ENCODE peak calls at places on chromosome 5, in ten cellular contexts. One of them, this sample, is unnamed.

GRCh38 chr5:26482817-26483375 is 555.5 kb downstream of the CDH9 start:
- DNase-seq in endodermal cell: peak
- DNase-seq in endothelial cell: peak
- DNase-seq in transverse colon: no peak
- DNase-seq in AG04450: no peak
- DNase-seq in cardiac fibroblast: no peak
- DNase-seq in upper lobe of right lung: no peak
- DNase-seq in SK-N-SH: peak
- DNase-seq in GM23338: peak
- DNase-seq in foreskin fibroblast: no peak
- DNase-seq in this sample: peak

GRCh38 chr5:33075731-33076130 is 364.6 kb downstream of the NPR3 start:
- DNase-seq in endodermal cell: no peak
- DNase-seq in endothelial cell: no peak
- DNase-seq in transverse colon: no peak
- DNase-seq in AG04450: no peak
- DNase-seq in cardiac fibroblast: no peak
- DNase-seq in upper lobe of right lung: no peak
- DNase-seq in SK-N-SH: no peak
- DNase-seq in GM23338: no peak
- DNase-seq in foreskin fibroblast: peak
- DNase-seq in this sample: no peak

GRCh38 chr5:129063483-129064136 is 30.9 kb upstream of the ISOC1 start:
- DNase-seq in endodermal cell: no peak
- DNase-seq in endothelial cell: no peak
- DNase-seq in transverse colon: no peak
- DNase-seq in AG04450: no peak
- DNase-seq in cardiac fibroblast: peak
- DNase-seq in upper lobe of right lung: no peak
- DNase-seq in SK-N-SH: peak
- DNase-seq in GM23338: no peak
- DNase-seq in foreskin fibroblast: no peak
- DNase-seq in this sample: no peak

GRCh38 chr5:143341807-143342570 is 61.5 kb downstream of the NR3C1 start:
- DNase-seq in endodermal cell: no peak
- DNase-seq in endothelial cell: no peak
- DNase-seq in transverse colon: no peak
- DNase-seq in AG04450: no peak
- DNase-seq in cardiac fibroblast: peak
- DNase-seq in upper lobe of right lung: no peak
- DNase-seq in SK-N-SH: no peak
- DNase-seq in GM23338: no peak
- DNase-seq in foreskin fibroblast: peak
- DNase-seq in this sample: no peak

GRCh38 chr5:129903466-129904101 is 681 bp upstream of the CHSY3 start:
- DNase-seq in endodermal cell: no peak
- DNase-seq in endothelial cell: no peak
- DNase-seq in transverse colon: no peak
- DNase-seq in AG04450: no peak
- DNase-seq in cardiac fibroblast: no peak
- DNase-seq in upper lobe of right lung: no peak
- DNase-seq in SK-N-SH: no peak
- DNase-seq in GM23338: peak
- DNase-seq in foreskin fibroblast: no peak
- DNase-seq in this sample: no peak

GRCh38 chr5:98570010-98570409 is 203.5 kb upstream of the RGMB start:
- DNase-seq in endodermal cell: no peak
- DNase-seq in endothelial cell: no peak
- DNase-seq in transverse colon: no peak
- DNase-seq in AG04450: no peak
- DNase-seq in cardiac fibroblast: no peak
- DNase-seq in upper lobe of right lung: no peak
- DNase-seq in SK-N-SH: no peak
- DNase-seq in GM23338: no peak
- DNase-seq in foreskin fibroblast: peak
- DNase-seq in this sample: no peak

GRCh38 chr5:64680289-64680688 is 10.0 kb upstream of the SHISAL2B start:
- DNase-seq in endodermal cell: peak
- DNase-seq in endothelial cell: peak
- DNase-seq in transverse colon: no peak
- DNase-seq in AG04450: no peak
- DNase-seq in cardiac fibroblast: peak
- DNase-seq in upper lobe of right lung: no peak
- DNase-seq in SK-N-SH: no peak
- DNase-seq in GM23338: peak
- DNase-seq in foreskin fibroblast: no peak
- DNase-seq in this sample: no peak

GRCh38 chr5:137282216-137282615 is 216.9 kb downstream of the SPOCK1 start:
- DNase-seq in endodermal cell: peak
- DNase-seq in endothelial cell: no peak
- DNase-seq in transverse colon: no peak
- DNase-seq in AG04450: no peak
- DNase-seq in cardiac fibroblast: peak
- DNase-seq in upper lobe of right lung: no peak
- DNase-seq in SK-N-SH: no peak
- DNase-seq in GM23338: no peak
- DNase-seq in foreskin fibroblast: no peak
- DNase-seq in this sample: peak

GRCh38 chr5:137617806-137618205 is 118.1 kb downstream of the KLHL3 start:
- DNase-seq in endodermal cell: no peak
- DNase-seq in endothelial cell: no peak
- DNase-seq in transverse colon: no peak
- DNase-seq in AG04450: no peak
- DNase-seq in cardiac fibroblast: peak
- DNase-seq in upper lobe of right lung: no peak
- DNase-seq in SK-N-SH: no peak
- DNase-seq in GM23338: no peak
- DNase-seq in foreskin fibroblast: peak
- DNase-seq in this sample: no peak

GRCh38 chr5:124074500-124074899 is 562.5 kb downstream of the CSNK1G3 start:
- DNase-seq in endodermal cell: no peak
- DNase-seq in endothelial cell: no peak
- DNase-seq in transverse colon: no peak
- DNase-seq in AG04450: no peak
- DNase-seq in cardiac fibroblast: no peak
- DNase-seq in upper lobe of right lung: no peak
- DNase-seq in SK-N-SH: no peak
- DNase-seq in GM23338: no peak
- DNase-seq in foreskin fibroblast: no peak
- DNase-seq in this sample: no peak

GRCh38 chr5:124071039-124071438 is 559.1 kb downstream of the CSNK1G3 start:
- DNase-seq in endodermal cell: no peak
- DNase-seq in endothelial cell: peak
- DNase-seq in transverse colon: no peak
- DNase-seq in AG04450: no peak
- DNase-seq in cardiac fibroblast: peak
- DNase-seq in upper lobe of right lung: no peak
- DNase-seq in SK-N-SH: no peak
- DNase-seq in GM23338: no peak
- DNase-seq in foreskin fibroblast: no peak
- DNase-seq in this sample: no peak

GRCh38 chr5:124072570-124072969 is 560.6 kb downstream of the CSNK1G3 start:
- DNase-seq in endodermal cell: no peak
- DNase-seq in endothelial cell: no peak
- DNase-seq in transverse colon: no peak
- DNase-seq in AG04450: no peak
- DNase-seq in cardiac fibroblast: no peak
- DNase-seq in upper lobe of right lung: no peak
- DNase-seq in SK-N-SH: no peak
- DNase-seq in GM23338: no peak
- DNase-seq in foreskin fibroblast: no peak
- DNase-seq in this sample: no peak
- TF ChIP-seq CTCF in endodermal cell: no peak
- TF ChIP-seq CTCF in endothelial cell: no peak
- TF ChIP-seq CTCF in transverse colon: no peak
- TF ChIP-seq CTCF in AG04450: no peak
- TF ChIP-seq CTCF in cardiac fibroblast: no peak
- TF ChIP-seq CTCF in upper lobe of right lung: no peak
- TF ChIP-seq CTCF in SK-N-SH: no peak
- TF ChIP-seq CTCF in GM23338: no peak
- TF ChIP-seq CTCF in foreskin fibroblast: no peak
- TF ChIP-seq CTCF in this sample: no peak

GRCh38 chr5:177555228-177555627 is 865 bp upstream of the FAM193B start:
- DNase-seq in endodermal cell: no peak
- DNase-seq in endothelial cell: no peak
- DNase-seq in transverse colon: no peak
- DNase-seq in AG04450: no peak
- DNase-seq in cardiac fibroblast: no peak
- DNase-seq in upper lobe of right lung: no peak
- DNase-seq in SK-N-SH: no peak
- DNase-seq in GM23338: no peak
- DNase-seq in foreskin fibroblast: no peak
- DNase-seq in this sample: no peak

GRCh38 chr5:177555665-177556064 is 1.3 kb upstream of the FAM193B start:
- DNase-seq in endodermal cell: no peak
- DNase-seq in endothelial cell: no peak
- DNase-seq in transverse colon: no peak
- DNase-seq in AG04450: no peak
- DNase-seq in cardiac fibroblast: no peak
- DNase-seq in upper lobe of right lung: no peak
- DNase-seq in SK-N-SH: no peak
- DNase-seq in GM23338: no peak
- DNase-seq in foreskin fibroblast: no peak
- DNase-seq in this sample: no peak

GRCh38 chr5:177554474-177555111 is at the start of gene FAM193B:
- DNase-seq in endodermal cell: peak
- DNase-seq in endothelial cell: peak
- DNase-seq in transverse colon: peak
- DNase-seq in AG04450: peak
- DNase-seq in cardiac fibroblast: peak
- DNase-seq in upper lobe of right lung: peak
- DNase-seq in SK-N-SH: peak
- DNase-seq in GM23338: peak
- DNase-seq in foreskin fibroblast: peak
- DNase-seq in this sample: peak

GRCh38 chr5:177553671-177554429 is 513 bp downstream of the FAM193B start:
- DNase-seq in endodermal cell: peak
- DNase-seq in endothelial cell: peak
- DNase-seq in transverse colon: peak
- DNase-seq in AG04450: no peak
- DNase-seq in cardiac fibroblast: peak
- DNase-seq in upper lobe of right lung: peak
- DNase-seq in SK-N-SH: peak
- DNase-seq in GM23338: peak
- DNase-seq in foreskin fibroblast: no peak
- DNase-seq in this sample: no peak

DNA sequence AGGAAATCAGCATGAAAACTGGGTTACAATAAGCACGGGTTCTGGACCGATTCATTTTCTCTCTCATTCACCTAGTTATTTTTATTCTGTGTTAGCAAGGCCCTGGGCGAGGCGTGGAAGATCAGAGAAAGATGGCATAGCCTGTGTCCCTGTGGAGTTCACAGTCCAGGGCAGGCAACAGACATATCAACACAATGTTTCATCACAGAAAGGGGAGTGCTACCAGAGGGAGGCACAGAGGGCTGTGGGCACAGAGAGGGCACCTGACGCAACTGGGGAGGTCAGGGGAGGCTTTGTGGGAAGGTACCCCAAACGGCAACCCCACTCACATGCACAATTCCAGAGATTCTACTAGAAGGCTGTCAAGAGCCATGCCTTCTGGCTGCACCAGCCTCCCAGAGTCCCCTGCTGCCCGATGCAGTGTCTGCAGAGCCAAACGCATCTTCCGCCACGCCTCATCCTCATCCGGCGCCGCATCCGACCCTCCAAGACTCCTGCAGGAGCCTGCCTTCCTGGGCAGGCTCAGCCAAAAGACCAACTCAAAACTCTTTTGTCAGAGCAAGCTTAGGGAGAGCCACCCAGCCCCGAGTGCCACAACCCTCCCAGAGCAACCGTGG is 1.4 kb downstream of the FAM193B start:
- DNase-seq in endodermal cell: peak
- DNase-seq in endothelial cell: no peak
- DNase-seq in transverse colon: no peak
- DNase-seq in AG04450: no peak
- DNase-seq in cardiac fibroblast: peak
- DNase-seq in upper lobe of right lung: no peak
- DNase-seq in SK-N-SH: peak
- DNase-seq in GM23338: peak
- DNase-seq in foreskin fibroblast: no peak
- DNase-seq in this sample: no peak
- TF ChIP-seq CTCF in endodermal cell: no peak
- TF ChIP-seq CTCF in endothelial cell: no peak
- TF ChIP-seq CTCF in transverse colon: no peak
- TF ChIP-seq CTCF in AG04450: no peak
- TF ChIP-seq CTCF in cardiac fibroblast: no peak
- TF ChIP-seq CTCF in upper lobe of right lung: no peak
- TF ChIP-seq CTCF in SK-N-SH: no peak
- TF ChIP-seq CTCF in GM23338: no peak
- TF ChIP-seq CTCF in foreskin fibroblast: no peak
- TF ChIP-seq CTCF in this sample: no peak

DNA sequence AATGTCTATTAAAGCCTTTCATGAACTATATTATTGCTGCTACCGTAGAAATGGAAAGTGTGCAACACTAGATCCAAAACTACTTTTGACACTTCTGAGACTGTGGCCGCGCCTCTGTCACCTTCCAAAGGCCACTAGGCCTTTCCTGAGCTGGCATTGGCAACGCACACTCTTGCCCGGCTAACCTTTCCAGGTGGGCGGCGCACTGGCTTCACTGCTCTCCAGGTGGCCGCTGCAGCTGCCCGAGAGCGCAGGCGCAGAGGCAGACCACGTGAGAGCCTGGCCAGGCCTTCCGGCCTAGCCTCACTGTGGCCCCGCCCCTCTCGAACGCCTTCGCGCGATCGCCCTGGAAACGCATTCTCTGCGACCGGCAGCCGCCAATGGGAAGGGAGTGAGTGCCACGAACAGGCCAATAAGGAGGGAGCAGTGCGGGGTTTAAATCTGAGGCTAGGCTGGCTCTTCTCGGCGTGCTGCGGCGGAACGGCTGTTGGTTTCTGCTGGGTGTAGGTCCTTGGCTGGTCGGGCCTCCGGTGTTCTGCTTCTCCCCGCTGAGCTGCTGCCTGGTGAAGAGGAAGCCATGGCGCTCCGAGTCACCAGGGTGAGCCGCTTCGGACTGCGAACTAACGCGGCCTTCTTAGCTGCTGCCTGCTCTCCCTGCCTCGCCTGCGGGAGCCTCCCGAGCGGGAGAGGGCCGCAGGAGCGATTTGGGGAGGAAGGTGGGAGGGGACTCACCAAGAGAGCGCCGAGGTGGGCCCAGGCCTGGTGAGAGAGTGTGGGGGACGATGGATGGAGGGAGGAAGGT is at the start of gene CCNB1:
- DNase-seq in endodermal cell: peak
- DNase-seq in endothelial cell: peak
- DNase-seq in transverse colon: peak
- DNase-seq in AG04450: peak
- DNase-seq in cardiac fibroblast: peak
- DNase-seq in upper lobe of right lung: peak
- DNase-seq in SK-N-SH: peak
- DNase-seq in GM23338: peak
- DNase-seq in foreskin fibroblast: peak
- DNase-seq in this sample: peak
- TF ChIP-seq CTCF in endodermal cell: no peak
- TF ChIP-seq CTCF in endothelial cell: no peak
- TF ChIP-seq CTCF in transverse colon: peak
- TF ChIP-seq CTCF in AG04450: no peak
- TF ChIP-seq CTCF in cardiac fibroblast: peak
- TF ChIP-seq CTCF in upper lobe of right lung: no peak
- TF ChIP-seq CTCF in SK-N-SH: peak
- TF ChIP-seq CTCF in GM23338: peak
- TF ChIP-seq CTCF in foreskin fibroblast: no peak
- TF ChIP-seq CTCF in this sample: no peak

GRCh38 chr5:4661851-4662250 is 478.3 kb upstream of the ADAMTS16 start:
- DNase-seq in endodermal cell: no peak
- DNase-seq in endothelial cell: no peak
- DNase-seq in transverse colon: no peak
- DNase-seq in AG04450: no peak
- DNase-seq in cardiac fibroblast: no peak
- DNase-seq in upper lobe of right lung: no peak
- DNase-seq in SK-N-SH: no peak
- DNase-seq in GM23338: no peak
- DNase-seq in foreskin fibroblast: no peak
- DNase-seq in this sample: no peak
- TF ChIP-seq CTCF in endodermal cell: no peak
- TF ChIP-seq CTCF in endothelial cell: no peak
- TF ChIP-seq CTCF in transverse colon: no peak
- TF ChIP-seq CTCF in AG04450: no peak
- TF ChIP-seq CTCF in cardiac fibroblast: no peak
- TF ChIP-seq CTCF in upper lobe of right lung: no peak
- TF ChIP-seq CTCF in SK-N-SH: no peak
- TF ChIP-seq CTCF in GM23338: no peak
- TF ChIP-seq CTCF in foreskin fibroblast: no peak
- TF ChIP-seq CTCF in this sample: no peak